ENCODE peak calls at places on chromosomes 1 and 21, in six cellular contexts. One of them, this sample, is unnamed.

GRCh38 chr1:215905493-215906095 is 338.5 kb downstream of the KCTD3 start:
- DNase-seq in PC-9: no peak
- DNase-seq in K562: no peak
- DNase-seq in hepatocyte: no peak
- DNase-seq in GM23248: peak
- DNase-seq in PC-3: no peak
- DNase-seq in this sample: no peak

GRCh38 chr1:62676606-62677356 is 11.4 kb downstream of the DOCK7 start:
- DNase-seq in hepatocyte: no peak
- DNase-seq in GM23248: peak
- DNase-seq in PC-3: peak
- DNase-seq in K562: no peak
- DNase-seq in PC-9: no peak
- DNase-seq in this sample: peak

GRCh38 chr1:97414682-97415312 is 506.0 kb downstream of the DPYD start:
- DNase-seq in K562: no peak
- DNase-seq in PC-9: no peak
- DNase-seq in PC-3: peak
- DNase-seq in hepatocyte: no peak
- DNase-seq in GM23248: no peak
- DNase-seq in this sample: no peak

GRCh38 chr1:53732912-53733317 is 6.0 kb downstream of the GLIS1 start:
- DNase-seq in PC-9: no peak
- DNase-seq in GM23248: peak
- DNase-seq in PC-3: peak
- DNase-seq in hepatocyte: no peak
- DNase-seq in K562: no peak
- DNase-seq in this sample: no peak

GRCh38 chr1:8010080-8010664 is 15.9 kb downstream of the ERRFI1 start:
- DNase-seq in PC-9: no peak
- DNase-seq in GM23248: no peak
- DNase-seq in hepatocyte: no peak
- DNase-seq in K562: no peak
- DNase-seq in PC-3: no peak
- DNase-seq in this sample: no peak

GRCh38 chr1:53370369-53370961 is 42.6 kb upstream of the LRP8 start:
- DNase-seq in K562: no peak
- DNase-seq in PC-3: no peak
- DNase-seq in PC-9: no peak
- DNase-seq in GM23248: no peak
- DNase-seq in hepatocyte: no peak
- DNase-seq in this sample: no peak

GRCh38 chr1:198497326-198498220 is 42.9 kb downstream of the ATP6V1G3 start:
- DNase-seq in PC-9: no peak
- DNase-seq in GM23248: peak
- DNase-seq in K562: no peak
- DNase-seq in hepatocyte: no peak
- DNase-seq in PC-3: peak
- DNase-seq in this sample: no peak

GRCh38 chr1:51519048-51519856 is at the start of gene EPS15:
- DNase-seq in PC-3: peak
- DNase-seq in GM23248: peak
- DNase-seq in hepatocyte: peak
- DNase-seq in K562: peak
- DNase-seq in PC-9: peak
- DNase-seq in this sample: peak

GRCh38 chr1:230271396-230272035 is 154.6 kb downstream of the PGBD5 start:
- DNase-seq in PC-9: no peak
- DNase-seq in GM23248: no peak
- DNase-seq in PC-3: no peak
- DNase-seq in K562: no peak
- DNase-seq in hepatocyte: no peak
- DNase-seq in this sample: no peak

GRCh38 chr1:161725888-161726630 is 4.7 kb downstream of the FCRLB start:
- DNase-seq in hepatocyte: peak
- DNase-seq in PC-3: peak
- DNase-seq in K562: peak
- DNase-seq in GM23248: peak
- DNase-seq in PC-9: peak
- DNase-seq in this sample: peak

GRCh38 chr1:116495534-116495933 is 75.3 kb downstream of the CD58 start:
- DNase-seq in GM23248: peak
- DNase-seq in PC-3: no peak
- DNase-seq in K562: no peak
- DNase-seq in PC-9: no peak
- DNase-seq in hepatocyte: no peak
- DNase-seq in this sample: no peak

GRCh38 chr1:231028676-231029075 is 11.4 kb downstream of the FAM89A start:
- DNase-seq in PC-3: no peak
- DNase-seq in K562: no peak
- DNase-seq in PC-9: no peak
- DNase-seq in GM23248: no peak
- DNase-seq in hepatocyte: no peak
- DNase-seq in this sample: peak

DNA sequence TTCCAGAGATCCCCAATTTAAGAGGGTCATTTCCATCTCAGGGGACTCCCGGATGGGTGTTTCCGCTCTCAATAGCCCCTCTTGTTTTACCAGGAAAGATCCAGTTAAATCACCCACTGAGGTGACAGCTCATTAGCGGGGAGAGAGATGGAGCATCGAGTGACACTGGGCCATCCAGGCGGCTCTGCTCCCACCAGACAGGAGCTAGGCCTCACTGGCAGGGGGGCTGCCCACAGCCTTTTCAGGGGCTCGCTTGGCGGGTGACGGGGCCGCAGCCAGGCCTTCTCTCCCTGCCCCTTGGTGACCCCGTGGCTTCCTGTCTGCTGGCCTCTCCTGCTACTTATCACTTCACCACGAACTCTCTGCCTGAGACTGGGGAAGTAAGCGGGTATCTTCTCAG is 26.7 kb upstream of the SPSB1 start:
- DNase-seq in hepatocyte: no peak
- DNase-seq in GM23248: no peak
- DNase-seq in PC-3: no peak
- DNase-seq in PC-9: no peak
- DNase-seq in K562: no peak
- DNase-seq in this sample: no peak
- TF ChIP-seq EZH2 in hepatocyte: no peak
- TF ChIP-seq EZH2 in GM23248: no peak
- TF ChIP-seq EZH2 in PC-3: no peak
- TF ChIP-seq EZH2 in PC-9: no peak
- TF ChIP-seq EZH2 in K562: no peak
- TF ChIP-seq EZH2 in this sample: no peak

GRCh38 chr21:36694041-36694515 is 4.8 kb upstream of the SIM2 start:
- DNase-seq in GM23248: no peak
- DNase-seq in PC-9: no peak
- DNase-seq in PC-3: no peak
- DNase-seq in K562: no peak
- DNase-seq in hepatocyte: no peak
- DNase-seq in this sample: peak
- TF ChIP-seq EZH2 in GM23248: peak
- TF ChIP-seq EZH2 in PC-9: no peak
- TF ChIP-seq EZH2 in PC-3: no peak
- TF ChIP-seq EZH2 in K562: no peak
- TF ChIP-seq EZH2 in hepatocyte: no peak
- TF ChIP-seq EZH2 in this sample: peak

DNA sequence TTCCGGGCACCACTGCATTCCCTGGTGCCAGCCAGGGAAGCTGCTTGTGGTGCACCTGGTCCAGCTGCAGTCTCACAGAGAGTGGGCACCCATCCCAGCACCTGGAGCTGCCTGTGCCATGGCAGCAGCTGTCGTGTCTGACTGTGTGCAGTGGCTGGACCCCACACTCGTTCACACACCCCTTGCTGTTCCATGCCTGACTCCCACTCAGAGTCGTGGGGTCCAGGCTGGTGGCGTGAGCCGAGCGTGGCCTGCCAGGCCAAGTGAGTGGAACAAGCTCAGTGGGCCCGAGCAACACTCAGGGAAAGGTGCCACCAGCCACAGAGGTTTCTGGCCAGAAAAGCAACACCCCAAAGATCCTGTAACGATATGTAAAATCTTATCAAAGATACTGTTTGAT is 97.2 kb upstream of the KCNK1 start:
- DNase-seq in K562: no peak
- DNase-seq in GM23248: no peak
- DNase-seq in PC-9: no peak
- DNase-seq in hepatocyte: no peak
- DNase-seq in PC-3: no peak
- DNase-seq in this sample: no peak
- TF ChIP-seq EZH2 in K562: no peak
- TF ChIP-seq EZH2 in GM23248: no peak
- TF ChIP-seq EZH2 in PC-9: no peak
- TF ChIP-seq EZH2 in hepatocyte: no peak
- TF ChIP-seq EZH2 in PC-3: no peak
- TF ChIP-seq EZH2 in this sample: no peak

GRCh38 chr1:244918422-244919319 is 54.3 kb upstream of the HNRNPU start:
- DNase-seq in PC-9: peak
- DNase-seq in K562: peak
- DNase-seq in GM23248: peak
- DNase-seq in hepatocyte: peak
- DNase-seq in PC-3: peak
- DNase-seq in this sample: peak
- TF ChIP-seq EZH2 in PC-9: no peak
- TF ChIP-seq EZH2 in K562: no peak
- TF ChIP-seq EZH2 in GM23248: no peak
- TF ChIP-seq EZH2 in hepatocyte: no peak
- TF ChIP-seq EZH2 in PC-3: no peak
- TF ChIP-seq EZH2 in this sample: peak

DNA sequence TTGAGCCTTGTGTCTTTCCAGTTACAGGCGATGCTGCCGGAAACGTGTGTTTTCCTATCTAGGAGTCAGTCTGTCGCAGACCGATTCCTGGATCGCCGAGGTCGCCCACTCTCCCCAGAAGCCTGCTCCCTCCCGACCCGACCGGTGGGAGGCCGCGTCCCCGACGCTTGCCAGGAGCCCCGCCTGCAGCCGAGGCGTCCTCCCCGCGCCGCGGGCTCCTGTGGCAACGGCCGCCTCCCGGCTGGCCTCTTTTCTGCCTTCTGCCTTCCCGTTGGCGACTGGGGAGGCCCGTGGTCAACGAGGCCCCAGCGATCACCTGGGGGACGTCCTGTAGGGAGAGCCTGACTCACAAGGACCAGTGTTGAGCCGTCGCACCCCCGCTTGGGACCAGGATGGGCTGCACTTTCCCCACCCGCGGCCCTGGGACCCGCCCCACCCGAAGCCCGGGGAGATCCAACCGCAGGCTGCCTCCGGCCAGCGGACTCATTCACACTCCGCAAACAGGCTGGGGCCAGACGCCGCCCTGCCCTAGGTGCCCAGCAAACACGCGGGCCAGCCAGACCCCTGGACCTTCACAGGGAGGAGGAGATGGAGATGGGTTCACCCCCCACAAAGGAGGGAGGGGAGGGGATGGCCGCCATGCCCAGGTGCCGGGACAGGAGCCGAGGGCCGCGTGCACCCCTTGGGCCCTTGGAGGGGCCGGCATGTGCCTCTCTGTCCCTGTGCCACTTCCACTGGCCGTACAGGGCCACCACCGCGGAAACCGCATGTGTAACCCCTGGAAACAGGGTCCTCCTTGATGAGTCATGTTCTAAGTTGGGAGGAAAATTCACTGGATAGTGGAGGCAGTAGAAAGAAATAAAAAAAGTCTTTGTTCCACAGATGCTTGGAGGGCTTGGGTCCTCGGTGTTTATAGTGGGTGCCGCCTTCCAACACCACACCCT is 7.2 kb upstream of the COL6A1 start:
- DNase-seq in K562: no peak
- DNase-seq in GM23248: peak
- DNase-seq in PC-9: peak
- DNase-seq in hepatocyte: peak
- DNase-seq in PC-3: peak
- DNase-seq in this sample: peak
- TF ChIP-seq EZH2 in K562: no peak
- TF ChIP-seq EZH2 in GM23248: no peak
- TF ChIP-seq EZH2 in PC-9: no peak
- TF ChIP-seq EZH2 in hepatocyte: peak
- TF ChIP-seq EZH2 in PC-3: no peak
- TF ChIP-seq EZH2 in this sample: no peak

This sample was measured in GM23338.